ENCODE peak calls at places on chromosomes 7 and 10, in seven cellular contexts. One of them, this sample, is unnamed.

GRCh38 chr7:26787696-26788095 is 76.7 kb downstream of the SKAP2 start:
- DNase-seq in suprapubic skin: no peak
- DNase-seq in GM23248: no peak
- DNase-seq in HL-60: no peak
- DNase-seq in ovary: no peak
- DNase-seq in breast epithelium: no peak
- DNase-seq in heart right ventricle: no peak
- DNase-seq in this sample: no peak

GRCh38 chr7:129783097-129783919 is 169.5 kb downstream of the UBE2H start:
- DNase-seq in breast epithelium: no peak
- DNase-seq in HL-60: no peak
- DNase-seq in GM23248: no peak
- DNase-seq in heart right ventricle: no peak
- DNase-seq in ovary: no peak
- DNase-seq in suprapubic skin: no peak
- DNase-seq in this sample: no peak

GRCh38 chr10:110378019-110378418 is 73.3 kb upstream of the SMNDC1 start:
- DNase-seq in breast epithelium: no peak
- DNase-seq in ovary: no peak
- DNase-seq in GM23248: no peak
- DNase-seq in suprapubic skin: no peak
- DNase-seq in HL-60: no peak
- DNase-seq in heart right ventricle: no peak
- DNase-seq in this sample: no peak

GRCh38 chr10:31467791-31468535 is 148.9 kb downstream of the ZEB1 start:
- DNase-seq in heart right ventricle: peak; percentile 9
- DNase-seq in ovary: no peak
- DNase-seq in suprapubic skin: no peak
- DNase-seq in HL-60: no peak
- DNase-seq in GM23248: peak; percentile 37
- DNase-seq in breast epithelium: no peak
- DNase-seq in this sample: no peak

GRCh38 chr10:62582804-62583208 is 208.6 kb downstream of the ZNF365 start:
- DNase-seq in GM23248: peak; percentile 97
- DNase-seq in suprapubic skin: peak; percentile 88
- DNase-seq in HL-60: no peak
- DNase-seq in ovary: no peak
- DNase-seq in breast epithelium: no peak
- DNase-seq in heart right ventricle: peak; percentile 68
- DNase-seq in this sample: no peak

GRCh38 chr10:99522078-99522479 is 10.7 kb upstream of the NKX2-3 start:
- DNase-seq in breast epithelium: no peak
- DNase-seq in HL-60: no peak
- DNase-seq in ovary: no peak
- DNase-seq in GM23248: no peak
- DNase-seq in heart right ventricle: no peak
- DNase-seq in suprapubic skin: no peak
- DNase-seq in this sample: no peak

GRCh38 chr10:130254168-130255061 is 118.2 kb downstream of the GLRX3 start:
- DNase-seq in ovary: no peak
- DNase-seq in heart right ventricle: no peak
- DNase-seq in breast epithelium: no peak
- DNase-seq in suprapubic skin: no peak
- DNase-seq in HL-60: no peak
- DNase-seq in GM23248: no peak
- DNase-seq in this sample: no peak

GRCh38 chr7:158431941-158432347 is 155.7 kb downstream of the PTPRN2 start:
- DNase-seq in ovary: no peak
- DNase-seq in breast epithelium: no peak
- DNase-seq in GM23248: peak; percentile 42
- DNase-seq in suprapubic skin: no peak
- DNase-seq in HL-60: no peak
- DNase-seq in heart right ventricle: peak; percentile 16
- DNase-seq in this sample: no peak

GRCh38 chr7:93921607-93922446 is at the start of gene GNG11:
- DNase-seq in heart right ventricle: peak; percentile 87
- DNase-seq in GM23248: peak; percentile 90
- DNase-seq in suprapubic skin: peak; percentile 90
- DNase-seq in breast epithelium: peak; percentile 67
- DNase-seq in ovary: peak; percentile 87
- DNase-seq in HL-60: no peak
- DNase-seq in this sample: peak; percentile 55

GRCh38 chr10:75350791-75351190 is 50.8 kb downstream of the ZNF503 start:
- DNase-seq in GM23248: peak; percentile 57
- DNase-seq in ovary: no peak
- DNase-seq in suprapubic skin: no peak
- DNase-seq in breast epithelium: no peak
- DNase-seq in heart right ventricle: no peak
- DNase-seq in HL-60: no peak
- DNase-seq in this sample: no peak

GRCh38 chr10:75395955-75396860 is 5.4 kb downstream of the ZNF503 start:
- DNase-seq in breast epithelium: no peak
- DNase-seq in GM23248: peak; percentile 57
- DNase-seq in heart right ventricle: no peak
- DNase-seq in suprapubic skin: no peak
- DNase-seq in HL-60: no peak
- DNase-seq in ovary: peak; percentile 58
- DNase-seq in this sample: no peak

GRCh38 chr7:11753441-11753840 is 78.6 kb downstream of the THSD7A start:
- DNase-seq in HL-60: no peak
- DNase-seq in breast epithelium: no peak
- DNase-seq in suprapubic skin: no peak
- DNase-seq in ovary: no peak
- DNase-seq in heart right ventricle: no peak
- DNase-seq in GM23248: no peak
- DNase-seq in this sample: no peak

GRCh38 chr10:71736570-71737355 is 17.2 kb upstream of the C10orf105 start:
- DNase-seq in suprapubic skin: no peak
- DNase-seq in breast epithelium: no peak
- DNase-seq in HL-60: no peak
- DNase-seq in ovary: no peak
- DNase-seq in GM23248: no peak
- DNase-seq in heart right ventricle: no peak
- DNase-seq in this sample: no peak

GRCh38 chr10:101112799-101113594 is 18.1 kb upstream of the TLX1 start:
- DNase-seq in suprapubic skin: no peak
- DNase-seq in breast epithelium: no peak
- DNase-seq in heart right ventricle: no peak
- DNase-seq in GM23248: no peak
- DNase-seq in HL-60: no peak
- DNase-seq in ovary: no peak
- DNase-seq in this sample: no peak

GRCh38 chr7:105156731-105157130 is 142.7 kb downstream of the KMT2E start:
- DNase-seq in ovary: no peak
- DNase-seq in HL-60: no peak
- DNase-seq in GM23248: peak; percentile 18
- DNase-seq in breast epithelium: no peak
- DNase-seq in suprapubic skin: no peak
- DNase-seq in heart right ventricle: no peak
- DNase-seq in this sample: no peak

GRCh38 chr10:84140036-84140379 is 699 bp downstream of the GHITM start:
- DNase-seq in suprapubic skin: no peak
- DNase-seq in ovary: peak; percentile 17
- DNase-seq in GM23248: peak; percentile 66
- DNase-seq in heart right ventricle: no peak
- DNase-seq in HL-60: no peak
- DNase-seq in breast epithelium: no peak
- DNase-seq in this sample: no peak

GRCh38 chr10:28139138-28139537 is 140.3 kb upstream of the ODAD2 start:
- DNase-seq in GM23248: peak; percentile 25
- DNase-seq in breast epithelium: no peak
- DNase-seq in suprapubic skin: no peak
- DNase-seq in HL-60: no peak
- DNase-seq in heart right ventricle: no peak
- DNase-seq in ovary: no peak
- DNase-seq in this sample: no peak

GRCh38 chr7:134891262-134892001 is 94.9 kb upstream of the AGBL3 start:
- DNase-seq in heart right ventricle: peak; percentile 90
- DNase-seq in ovary: peak; percentile 82
- DNase-seq in breast epithelium: peak; percentile 59
- DNase-seq in suprapubic skin: peak; percentile 91
- DNase-seq in GM23248: peak; percentile 93
- DNase-seq in HL-60: no peak
- DNase-seq in this sample: peak; percentile 81

GRCh38 chr10:95537543-95537930 is 23.6 kb downstream of the SORBS1 start:
- DNase-seq in breast epithelium: no peak
- DNase-seq in ovary: no peak
- DNase-seq in suprapubic skin: no peak
- DNase-seq in HL-60: no peak
- DNase-seq in GM23248: no peak
- DNase-seq in heart right ventricle: no peak
- DNase-seq in this sample: no peak

GRCh38 chr7:28180364-28181147 is at the start of gene JAZF1:
- DNase-seq in heart right ventricle: peak; percentile 75
- DNase-seq in ovary: peak; percentile 83
- DNase-seq in breast epithelium: peak; percentile 55
- DNase-seq in suprapubic skin: peak; percentile 85
- DNase-seq in HL-60: no peak
- DNase-seq in GM23248: peak; percentile 68
- DNase-seq in this sample: peak; percentile 36
- H3K27ac ChIP-seq in heart right ventricle: peak within 1 kb of the TSS; percentile 86
- H3K27ac ChIP-seq in ovary: peak within 1 kb of the TSS; percentile 76
- H3K27ac ChIP-seq in breast epithelium: peak within 1 kb of the TSS; percentile 68
- H3K27ac ChIP-seq in suprapubic skin: peak within 1 kb of the TSS; percentile 88
- H3K27ac ChIP-seq in HL-60: no peak within 1 kb of the TSS
- H3K27ac ChIP-seq in GM23248: peak within 1 kb of the TSS; percentile 47
- H3K27ac ChIP-seq in this sample: peak within 1 kb of the TSS; percentile 75

DNA sequence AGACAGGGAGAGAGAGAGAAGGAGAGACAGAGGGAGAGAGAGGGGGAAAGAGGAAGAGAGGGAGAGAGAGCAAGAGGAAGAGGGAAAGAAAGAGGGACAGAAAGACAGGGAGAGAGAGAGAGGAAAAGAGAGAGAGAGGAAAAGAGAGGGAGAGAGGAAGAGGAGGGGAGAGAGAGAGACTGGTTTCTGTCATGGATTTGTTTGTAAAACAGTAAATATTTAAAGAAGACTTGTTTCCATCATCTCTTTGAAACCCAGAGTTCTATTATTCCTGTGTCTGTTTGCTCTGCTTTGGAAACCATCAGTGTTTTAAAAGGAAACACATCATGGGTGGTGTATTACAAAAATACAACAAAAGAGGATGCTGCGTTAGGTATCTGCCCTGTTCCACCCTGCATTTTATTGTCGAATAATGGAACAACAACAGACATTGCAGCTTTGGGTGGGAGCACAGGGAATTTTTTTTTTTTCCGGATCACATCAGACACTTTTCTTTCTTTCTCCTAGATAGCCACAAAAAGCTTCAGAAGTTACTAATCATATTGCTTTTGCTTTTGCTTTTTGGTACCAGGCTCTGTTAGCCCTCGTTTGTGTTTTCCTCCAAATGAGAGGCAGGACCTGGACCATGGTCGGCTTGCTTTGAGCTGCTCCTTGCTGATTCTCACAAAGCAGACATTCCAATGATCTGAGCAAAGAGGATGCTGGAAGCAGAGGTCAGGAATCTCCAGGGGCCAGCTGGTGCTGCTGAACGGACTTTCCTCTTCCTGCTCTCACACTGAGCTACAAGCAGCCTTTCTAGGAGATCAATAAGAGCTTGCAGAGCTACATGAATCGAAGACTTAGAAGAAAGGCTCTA is 150.9 kb upstream of the RSU1 start:
- DNase-seq in GM23248: peak; percentile 87
- DNase-seq in suprapubic skin: no peak
- DNase-seq in ovary: no peak
- DNase-seq in breast epithelium: no peak
- DNase-seq in HL-60: no peak
- DNase-seq in heart right ventricle: peak; percentile 67
- DNase-seq in this sample: no peak
- H3K27ac ChIP-seq in GM23248: peak overlapping the region; percentile 68
- H3K27ac ChIP-seq in suprapubic skin: peak overlapping the region; percentile 71
- H3K27ac ChIP-seq in ovary: no peak overlapping the region
- H3K27ac ChIP-seq in breast epithelium: peak overlapping the region; percentile 70
- H3K27ac ChIP-seq in HL-60: no peak overlapping the region
- H3K27ac ChIP-seq in heart right ventricle: peak overlapping the region; percentile 81
- H3K27ac ChIP-seq in this sample: no peak overlapping the region

GRCh38 chr7:5528071-5528814 is 104.6 kb upstream of the TNRC18 start:
- DNase-seq in breast epithelium: no peak
- DNase-seq in ovary: peak; percentile 52
- DNase-seq in suprapubic skin: no peak
- DNase-seq in GM23248: peak; percentile 79
- DNase-seq in HL-60: peak; percentile 67
- DNase-seq in heart right ventricle: peak; percentile 45
- DNase-seq in this sample: no peak

GRCh38 chr7:5533821-5534367 is 110.3 kb upstream of the TNRC18 start:
- DNase-seq in breast epithelium: no peak
- DNase-seq in suprapubic skin: no peak
- DNase-seq in ovary: no peak
- DNase-seq in heart right ventricle: no peak
- DNase-seq in HL-60: no peak
- DNase-seq in GM23248: no peak
- DNase-seq in this sample: no peak

GRCh38 chr7:5528815-5529442 is 105.3 kb upstream of the TNRC18 start:
- DNase-seq in GM23248: peak; percentile 36
- DNase-seq in breast epithelium: no peak
- DNase-seq in heart right ventricle: no peak
- DNase-seq in suprapubic skin: no peak
- DNase-seq in HL-60: no peak
- DNase-seq in ovary: no peak
- DNase-seq in this sample: no peak

DNA sequence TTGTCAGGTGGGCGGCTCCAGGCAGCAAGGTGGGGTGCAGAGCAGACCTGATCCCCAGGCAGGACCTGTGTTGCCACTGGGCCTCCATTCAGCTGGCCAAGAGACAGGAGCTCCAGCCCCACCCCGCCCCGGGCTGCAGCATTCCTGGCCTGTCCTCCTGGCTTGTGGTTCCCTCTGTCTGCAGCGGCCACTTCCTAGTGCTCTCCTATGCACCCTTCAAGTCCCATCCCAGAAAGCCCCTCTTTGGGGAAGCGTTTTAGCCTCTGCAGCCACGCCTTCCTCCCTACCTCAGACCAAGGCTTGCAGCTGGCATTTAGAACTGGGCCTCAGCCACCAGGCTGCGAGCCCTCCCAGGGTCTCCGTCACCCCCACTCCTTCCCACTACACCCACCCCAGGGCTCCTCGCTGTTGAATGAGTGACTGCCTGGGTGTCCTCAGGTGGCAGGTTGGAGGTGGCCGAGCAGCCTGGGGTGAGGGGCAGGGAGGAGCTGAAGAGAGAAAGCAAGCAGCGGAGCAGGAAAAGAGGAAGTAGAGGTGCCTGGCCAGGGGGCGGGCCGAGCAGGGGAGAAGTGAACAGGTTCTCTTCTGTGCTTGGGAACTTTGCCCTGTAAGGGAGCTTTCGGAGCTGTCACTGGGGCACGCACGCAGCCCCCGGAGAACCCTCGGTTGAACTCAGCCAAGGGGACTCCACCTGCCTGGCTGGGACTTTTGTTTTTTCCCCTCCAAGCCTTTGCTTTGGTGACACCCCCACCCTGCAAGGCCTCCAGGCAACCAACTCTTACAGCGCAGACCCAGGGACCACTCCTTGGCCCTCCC is 109.1 kb upstream of the TNRC18 start:
- DNase-seq in HL-60: peak; percentile 90
- DNase-seq in ovary: peak; percentile 59
- DNase-seq in breast epithelium: peak; percentile 77
- DNase-seq in suprapubic skin: peak; percentile 89
- DNase-seq in heart right ventricle: peak; percentile 37
- DNase-seq in GM23248: peak; percentile 42
- DNase-seq in this sample: no peak
- H3K27ac ChIP-seq in HL-60: peak overlapping the region; percentile 100
- H3K27ac ChIP-seq in ovary: peak overlapping the region; percentile 98
- H3K27ac ChIP-seq in breast epithelium: peak overlapping the region; percentile 100
- H3K27ac ChIP-seq in suprapubic skin: peak overlapping the region; percentile 99
- H3K27ac ChIP-seq in heart right ventricle: peak overlapping the region; percentile 100
- H3K27ac ChIP-seq in GM23248: no peak overlapping the region
- H3K27ac ChIP-seq in this sample: no peak overlapping the region

GRCh38 chr10:43417950-43418768 is 9.2 kb upstream of the HNRNPF start:
- DNase-seq in GM23248: no peak
- DNase-seq in ovary: no peak
- DNase-seq in HL-60: peak; percentile 98
- DNase-seq in heart right ventricle: no peak
- DNase-seq in suprapubic skin: no peak
- DNase-seq in breast epithelium: no peak
- DNase-seq in this sample: no peak
- H3K27ac ChIP-seq in GM23248: no peak overlapping the region
- H3K27ac ChIP-seq in ovary: no peak overlapping the region
- H3K27ac ChIP-seq in HL-60: peak overlapping the region; percentile 95
- H3K27ac ChIP-seq in heart right ventricle: peak overlapping the region; percentile 94
- H3K27ac ChIP-seq in suprapubic skin: no peak overlapping the region
- H3K27ac ChIP-seq in breast epithelium: peak overlapping the region; percentile 17
- H3K27ac ChIP-seq in this sample: no peak overlapping the region